ENCODE peak calls at places on chromosomes 2 and 18, in eight cellular contexts. C is HepG2, Y is upper lobe of left lung, J is GM23338, W is Panc1, H is HCT116, M is GM12878, V is K562. L is an unnamed sample.

GRCh38 chr2:138020432-138020831 is 56.2 kb downstream of the HNMT start:
- ATAC-seq in C (peak; percentile 52), Y (no peak), J (peak; percentile 40), W (no peak), H (no peak), M (no peak), V (peak; percentile 77), L (no peak)

GRCh38 chr2:240200230-240201051 is 60.0 kb upstream of the OTOS start:
- ATAC-seq in C (no peak), Y (no peak), J (no peak), W (no peak), H (no peak), M (no peak), V (no peak), L (peak; percentile 19)

GRCh38 chr2:169718930-169719504 is 14.6 kb upstream of the KLHL23 start:
- ATAC-seq in C (no peak), Y (no peak), J (no peak), W (no peak), H (no peak), M (peak; percentile 61), V (no peak), L (no peak)

GRCh38 chr2:73259704-73260337 is 24.5 kb downstream of the FBXO41 start:
- ATAC-seq in C (no peak), Y (no peak), J (no peak), W (peak; percentile 28), H (no peak), M (no peak), V (peak; percentile 31), L (no peak)

GRCh38 chr2:142966281-142966680 is 88.8 kb downstream of the KYNU start:
- ATAC-seq in C (no peak), Y (no peak), J (no peak), W (no peak), H (no peak), M (no peak), V (no peak), L (no peak)

GRCh38 chr2:64352292-64352691 is 101.7 kb upstream of the LGALSL start:
- ATAC-seq in C (peak; percentile 86), Y (no peak), J (no peak), W (no peak), H (peak; percentile 67), M (peak; percentile 61), V (peak; percentile 27), L (no peak)

GRCh38 chr18:5097116-5097703 is 99.8 kb downstream of the AKAIN1 start:
- ATAC-seq in C (no peak), Y (no peak), J (peak; percentile 64), W (no peak), H (no peak), M (no peak), V (no peak), L (no peak)

GRCh38 chr2:236986524-236987330 is 99.0 kb upstream of the COPS8 start:
- ATAC-seq in C (no peak), Y (no peak), J (no peak), W (no peak), H (no peak), M (no peak), V (no peak), L (no peak)

GRCh38 chr2:63632382-63632781 is 43.6 kb downstream of the MDH1 start:
- ATAC-seq in C (no peak), Y (no peak), J (no peak), W (no peak), H (no peak), M (no peak), V (no peak), L (no peak)

GRCh38 chr2:18444806-18445205 is 115.6 kb downstream of the RDH14 start:
- ATAC-seq in C (no peak), Y (no peak), J (no peak), W (no peak), H (no peak), M (no peak), V (no peak), L (no peak)

GRCh38 chr2:181586569-181587076 is 70.3 kb downstream of the CERKL start:
- ATAC-seq in C (no peak), Y (no peak), J (peak; percentile 51), W (no peak), H (no peak), M (peak; percentile 96), V (no peak), L (no peak)

GRCh38 chr2:112817082-112817481 is 19.5 kb downstream of the IL1B start:
- ATAC-seq in C (peak; percentile 26), Y (no peak), J (peak; percentile 39), W (no peak), H (no peak), M (no peak), V (no peak), L (no peak)

GRCh38 chr2:77520981-77521380 is 1.2 kb downstream of the LRRTM4 start:
- ATAC-seq in C (no peak), Y (no peak), J (peak; percentile 13), W (no peak), H (no peak), M (no peak), V (no peak), L (no peak)

GRCh38 chr2:162063281-162063680 is 10.7 kb downstream of the DPP4 start:
- ATAC-seq in C (no peak), Y (no peak), J (no peak), W (no peak), H (no peak), M (peak; percentile 8), V (no peak), L (no peak)

GRCh38 chr2:30172622-30173021 is 25.8 kb downstream of the YPEL5 start:
- ATAC-seq in C (no peak), Y (no peak), J (no peak), W (no peak), H (no peak), M (no peak), V (peak; percentile 27), L (no peak)

GRCh38 chr2:241640165-241640795 is 2.8 kb downstream of the ATG4B start:
- ATAC-seq in C (no peak), Y (no peak), J (no peak), W (no peak), H (no peak), M (no peak), V (no peak), L (no peak)

GRCh38 chr18:24326211-24326610 is 71.4 kb downstream of the OSBPL1A start:
- ATAC-seq in C (no peak), Y (no peak), J (no peak), W (no peak), H (no peak), M (no peak), V (no peak), L (no peak)

DNA sequence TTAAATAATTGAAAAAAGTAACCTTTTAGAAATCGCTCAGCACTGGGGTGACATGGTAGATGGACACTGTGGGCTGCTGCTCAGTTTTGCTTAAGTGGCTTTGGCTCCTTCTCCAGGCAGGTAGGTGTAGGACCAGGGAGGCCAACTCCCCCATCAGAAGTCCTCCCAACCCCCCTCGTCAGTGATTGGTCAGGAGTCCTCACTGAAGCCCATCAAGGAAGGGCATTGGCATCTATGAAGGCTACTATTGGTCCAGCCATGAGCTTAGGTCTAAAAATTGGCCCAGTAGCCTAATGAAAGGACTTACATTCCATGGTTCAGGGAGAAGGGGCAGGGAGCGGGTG is 34.7 kb downstream of the ST3GAL5 start:
- ATAC-seq in C (no peak), Y (peak; percentile 6), J (no peak), W (no peak), H (no peak), M (peak; percentile 71), V (no peak), L (no peak)
- H3K4me3 ChIP-seq in C (no peak overlapping the region), Y (no peak overlapping the region), J (no peak overlapping the region), W (no peak overlapping the region), H (no peak overlapping the region), M (peak overlapping the region; percentile 9), V (no peak overlapping the region), L (no peak overlapping the region)

GRCh38 chr2:212495076-212495475 is 43.5 kb downstream of the ERBB4 start:
- ATAC-seq in C (no peak), Y (no peak), J (no peak), W (no peak), H (no peak), M (no peak), V (no peak), L (no peak)
- TF ChIP-seq POLR2AphosphoS5 in C (no peak), Y (no peak), J (no peak), W (no peak), H (no peak), M (no peak), V (no peak), L (no peak)

DNA sequence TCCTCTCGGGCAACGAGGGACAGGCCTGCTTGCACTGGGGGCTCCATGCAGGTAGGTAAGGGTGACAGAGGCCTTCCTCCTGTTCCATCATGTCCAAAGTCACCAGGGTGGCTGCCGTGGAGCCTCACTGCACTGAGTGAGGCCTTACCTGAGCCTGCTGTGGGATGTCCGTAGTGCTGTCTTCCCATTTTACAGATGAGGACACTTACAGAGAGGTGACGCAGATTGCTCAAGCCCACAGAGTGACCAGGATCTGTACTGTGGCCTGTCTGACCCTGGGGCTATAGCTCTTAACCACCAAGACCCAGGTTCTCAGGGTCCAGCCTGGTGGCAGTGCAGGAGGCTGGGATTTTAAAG is 5.4 kb downstream of the ATOH8 start:
- ATAC-seq in C (no peak), Y (no peak), J (no peak), W (no peak), H (no peak), M (no peak), V (no peak), L (no peak)
- H3K4me3 ChIP-seq in C (no peak overlapping the region), Y (no peak overlapping the region), J (no peak overlapping the region), W (no peak overlapping the region), H (no peak overlapping the region), M (no peak overlapping the region), V (no peak overlapping the region), L (no peak overlapping the region)

DNA sequence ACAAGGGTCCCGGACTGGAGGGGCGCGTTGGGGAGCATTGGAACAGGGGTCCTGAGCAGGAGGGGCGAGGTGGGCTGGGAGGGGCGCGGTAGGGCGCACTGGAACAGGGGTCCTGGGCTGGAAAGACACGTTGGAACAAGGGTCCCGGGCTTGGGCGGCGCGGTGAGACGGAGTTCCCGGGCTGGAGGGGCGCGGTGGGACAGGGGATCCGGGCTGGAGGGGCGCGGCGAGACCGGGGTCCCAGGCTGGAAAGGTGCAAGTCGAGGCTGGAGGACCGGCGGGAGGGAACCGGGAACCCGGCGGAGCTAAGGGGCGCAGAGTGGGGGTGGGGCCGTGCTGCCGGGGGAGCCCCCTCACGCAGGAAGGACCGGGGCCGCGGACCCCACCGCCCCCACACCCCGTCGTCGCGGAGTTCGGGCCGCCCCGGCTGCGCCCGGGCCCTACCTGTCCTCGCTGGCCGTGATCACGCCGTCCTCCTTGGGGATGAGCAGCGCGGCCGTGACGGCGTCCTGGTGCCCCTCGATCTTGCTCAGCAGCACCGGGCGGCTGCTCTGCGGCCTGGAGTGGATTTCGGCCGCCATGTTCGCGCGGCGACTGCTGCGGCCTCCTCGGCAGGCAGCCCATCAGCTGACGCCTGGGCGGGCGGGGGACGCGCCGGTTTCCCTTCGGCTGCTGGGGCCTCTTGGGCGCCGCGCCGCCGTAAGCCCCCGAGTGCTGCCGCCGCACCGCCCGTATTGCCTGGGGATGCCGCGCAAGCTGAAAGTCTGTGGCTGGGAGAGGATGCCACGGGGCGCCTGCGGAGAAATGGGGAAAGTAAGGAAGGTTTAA is at the start of gene WDFY1:
- ATAC-seq in C (peak; percentile 95), Y (peak; percentile 98), J (peak; percentile 86), W (peak; percentile 96), H (peak; percentile 84), M (peak; percentile 94), V (peak; percentile 97), L (peak; percentile 96)
- TF ChIP-seq POLR2AphosphoS5 in C (peak; percentile 88), Y (peak; percentile 91), J (peak; percentile 91), W (peak; percentile 76), H (peak; percentile 84), M (peak; percentile 78), V (peak; percentile 70), L (peak; percentile 89)

L was measured in gastroesophageal sphincter.